ENCODE peak calls at places on chromosomes 4 and X, in five cellular contexts. One of them, this sample, is unnamed.

GRCh38 chr4:100986360-100986868 is 360.9 kb downstream of the PPP3CA start:
- DNase-seq in CD4-positive, alpha-beta T cell: no peak
- DNase-seq in cardiac muscle cell: no peak
- DNase-seq in ascending aorta: no peak
- DNase-seq in hepatocyte: peak; percentile 21
- DNase-seq in this sample: no peak

GRCh38 chrX:111585337-111585736 is 73.9 kb downstream of the SERTM2 start:
- DNase-seq in hepatocyte: no peak
- DNase-seq in ascending aorta: no peak
- DNase-seq in cardiac muscle cell: no peak
- DNase-seq in CD4-positive, alpha-beta T cell: no peak
- DNase-seq in this sample: no peak

GRCh38 chrX:10173331-10173900 is 16.6 kb downstream of the CLCN4 start:
- DNase-seq in CD4-positive, alpha-beta T cell: no peak
- DNase-seq in hepatocyte: peak; percentile 82
- DNase-seq in cardiac muscle cell: peak; percentile 93
- DNase-seq in ascending aorta: no peak
- DNase-seq in this sample: no peak

GRCh38 chrX:29024813-29025342 is 437.6 kb downstream of the IL1RAPL1 start:
- DNase-seq in CD4-positive, alpha-beta T cell: no peak
- DNase-seq in ascending aorta: no peak
- DNase-seq in cardiac muscle cell: peak; percentile 35
- DNase-seq in hepatocyte: no peak
- DNase-seq in this sample: no peak

GRCh38 chr4:121736735-121737351 is 28.1 kb downstream of the SMIM43 start:
- DNase-seq in cardiac muscle cell: peak; percentile 71
- DNase-seq in ascending aorta: no peak
- DNase-seq in hepatocyte: peak; percentile 74
- DNase-seq in CD4-positive, alpha-beta T cell: no peak
- DNase-seq in this sample: peak; percentile 38

GRCh38 chr4:1233641-1234277 is 15.2 kb downstream of the CTBP1 start:
- DNase-seq in CD4-positive, alpha-beta T cell: no peak
- DNase-seq in hepatocyte: peak; percentile 48
- DNase-seq in cardiac muscle cell: peak; percentile 58
- DNase-seq in ascending aorta: no peak
- DNase-seq in this sample: no peak

GRCh38 chr4:182748949-182749348 is 168.2 kb downstream of the DCTD start:
- DNase-seq in CD4-positive, alpha-beta T cell: no peak
- DNase-seq in ascending aorta: no peak
- DNase-seq in cardiac muscle cell: no peak
- DNase-seq in hepatocyte: no peak
- DNase-seq in this sample: no peak

GRCh38 chrX:64205441-64205734 is at the start of gene AMER1:
- DNase-seq in CD4-positive, alpha-beta T cell: no peak
- DNase-seq in hepatocyte: no peak
- DNase-seq in cardiac muscle cell: no peak
- DNase-seq in ascending aorta: no peak
- DNase-seq in this sample: no peak

GRCh38 chr4:76943790-76944189 is 5.8 kb upstream of the SEPTIN11 start:
- DNase-seq in hepatocyte: no peak
- DNase-seq in cardiac muscle cell: no peak
- DNase-seq in CD4-positive, alpha-beta T cell: no peak
- DNase-seq in ascending aorta: no peak
- DNase-seq in this sample: no peak

GRCh38 chrX:33336783-33337182 is 125.4 kb upstream of the DMD start:
- DNase-seq in cardiac muscle cell: peak; percentile 27
- DNase-seq in ascending aorta: no peak
- DNase-seq in hepatocyte: peak; percentile 58
- DNase-seq in CD4-positive, alpha-beta T cell: no peak
- DNase-seq in this sample: no peak

DNA sequence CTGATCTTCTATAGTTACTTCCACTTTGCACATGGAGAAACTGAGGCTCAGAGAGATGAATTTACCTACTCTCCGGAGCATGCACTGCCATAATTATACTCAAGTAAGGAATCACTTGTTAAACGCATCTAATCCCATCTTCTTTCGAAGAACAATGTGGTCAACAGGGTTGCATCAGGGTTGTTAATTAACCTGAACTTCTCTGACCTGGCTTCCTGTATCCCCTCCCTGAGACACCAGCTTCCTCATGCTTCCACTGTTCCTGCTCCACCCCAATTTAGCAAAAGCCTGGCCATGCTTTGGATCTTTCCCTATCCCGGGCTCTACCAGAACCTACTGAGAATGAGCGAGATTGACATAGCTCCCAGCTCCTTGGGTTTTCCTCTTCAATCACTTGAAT is 136.7 kb downstream of the SMIM20 start:
- DNase-seq in CD4-positive, alpha-beta T cell: no peak
- DNase-seq in cardiac muscle cell: no peak
- DNase-seq in ascending aorta: no peak
- DNase-seq in hepatocyte: no peak
- DNase-seq in this sample: no peak
- TF ChIP-seq CTCF in CD4-positive, alpha-beta T cell: no peak
- TF ChIP-seq CTCF in cardiac muscle cell: no peak
- TF ChIP-seq CTCF in ascending aorta: no peak
- TF ChIP-seq CTCF in hepatocyte: no peak
- TF ChIP-seq CTCF in this sample: no peak

DNA sequence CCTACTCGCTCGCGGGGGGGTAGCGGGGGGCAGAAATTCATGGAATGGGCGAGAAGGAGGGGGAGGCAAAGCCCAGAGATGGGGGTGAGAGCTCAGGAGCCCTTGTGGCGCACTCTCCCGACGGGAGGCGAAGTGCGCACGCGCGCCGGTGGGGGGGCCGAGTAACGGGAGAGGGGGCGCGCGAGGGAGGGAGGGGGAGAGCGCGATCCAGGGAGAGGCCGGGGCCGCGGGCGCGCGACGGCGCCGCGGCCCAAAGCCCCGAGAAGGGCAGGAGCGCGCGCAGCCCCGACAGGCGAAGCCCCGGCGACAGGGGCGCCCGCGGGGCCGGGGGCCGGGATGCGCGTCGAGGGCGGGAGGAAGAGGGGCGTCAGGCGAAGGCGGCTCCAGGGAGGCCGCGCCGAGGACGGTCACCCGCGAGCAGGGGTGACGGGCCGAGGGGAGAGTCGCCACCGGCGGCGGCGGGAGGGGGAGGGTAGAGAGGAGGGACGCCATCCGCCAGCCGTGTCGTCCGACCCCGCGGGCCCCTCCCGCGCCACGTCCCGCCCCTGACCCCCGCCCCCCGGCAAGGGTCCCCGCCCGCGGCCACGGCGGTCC is 417 bp downstream of the MECP2 start:
- DNase-seq in hepatocyte: peak; percentile 86
- DNase-seq in CD4-positive, alpha-beta T cell: peak; percentile 67
- DNase-seq in cardiac muscle cell: peak; percentile 72
- DNase-seq in ascending aorta: peak; percentile 26
- DNase-seq in this sample: peak; percentile 84
- TF ChIP-seq CTCF in hepatocyte: no peak
- TF ChIP-seq CTCF in CD4-positive, alpha-beta T cell: no peak
- TF ChIP-seq CTCF in cardiac muscle cell: no peak
- TF ChIP-seq CTCF in ascending aorta: no peak
- TF ChIP-seq CTCF in this sample: no peak

GRCh38 chr4:75046226-75046625 is 113.3 kb downstream of the PARM1 start:
- DNase-seq in CD4-positive, alpha-beta T cell: no peak
- DNase-seq in cardiac muscle cell: no peak
- DNase-seq in ascending aorta: no peak
- DNase-seq in hepatocyte: no peak
- DNase-seq in this sample: no peak

GRCh38 chr4:75051431-75051830 is 118.5 kb downstream of the PARM1 start:
- DNase-seq in CD4-positive, alpha-beta T cell: no peak
- DNase-seq in cardiac muscle cell: no peak
- DNase-seq in hepatocyte: no peak
- DNase-seq in ascending aorta: no peak
- DNase-seq in this sample: no peak

GRCh38 chr4:75042601-75043208 is 109.8 kb downstream of the PARM1 start:
- DNase-seq in CD4-positive, alpha-beta T cell: no peak
- DNase-seq in cardiac muscle cell: no peak
- DNase-seq in ascending aorta: no peak
- DNase-seq in hepatocyte: no peak
- DNase-seq in this sample: no peak

GRCh38 chr4:75046641-75047040 is 113.7 kb downstream of the PARM1 start:
- DNase-seq in CD4-positive, alpha-beta T cell: no peak
- DNase-seq in cardiac muscle cell: no peak
- DNase-seq in ascending aorta: no peak
- DNase-seq in hepatocyte: no peak
- DNase-seq in this sample: no peak

GRCh38 chr4:75048208-75048879 is 115.4 kb downstream of the PARM1 start:
- DNase-seq in ascending aorta: no peak
- DNase-seq in CD4-positive, alpha-beta T cell: no peak
- DNase-seq in cardiac muscle cell: no peak
- DNase-seq in hepatocyte: no peak
- DNase-seq in this sample: no peak
- TF ChIP-seq CTCF in ascending aorta: no peak
- TF ChIP-seq CTCF in CD4-positive, alpha-beta T cell: no peak
- TF ChIP-seq CTCF in cardiac muscle cell: no peak
- TF ChIP-seq CTCF in hepatocyte: peak; percentile 27
- TF ChIP-seq CTCF in this sample: no peak

DNA sequence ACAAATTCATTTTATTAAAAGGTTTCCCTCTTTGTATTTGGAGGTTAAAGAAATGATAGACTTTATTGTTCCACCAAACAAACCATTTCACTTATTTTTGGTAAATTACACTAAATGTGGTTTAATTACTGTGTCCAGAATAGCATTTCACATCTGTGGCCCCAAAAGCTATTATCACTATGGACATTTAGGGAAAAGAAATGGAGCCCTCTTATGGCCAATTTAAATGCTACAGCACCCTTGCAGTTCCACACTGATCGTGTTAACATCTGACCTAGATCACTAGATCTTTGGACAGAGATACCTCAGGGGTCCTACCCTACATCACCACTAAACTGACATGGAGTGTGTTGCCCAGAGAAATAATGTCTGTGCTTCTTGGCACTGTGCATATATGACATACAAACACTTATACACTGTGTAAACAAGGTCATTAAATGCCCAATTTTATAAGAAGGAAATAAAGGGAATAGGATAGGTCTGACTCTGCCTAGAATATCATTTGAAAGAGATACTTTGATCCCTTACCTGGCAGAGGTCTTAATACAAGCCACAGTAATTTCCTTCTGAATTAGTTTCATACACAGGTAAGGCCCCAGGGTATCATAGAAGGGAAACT is 163.9 kb downstream of the KDR start:
- DNase-seq in cardiac muscle cell: peak; percentile 57
- DNase-seq in hepatocyte: peak; percentile 44
- DNase-seq in CD4-positive, alpha-beta T cell: no peak
- DNase-seq in ascending aorta: no peak
- DNase-seq in this sample: peak; percentile 15
- TF ChIP-seq CTCF in cardiac muscle cell: peak; percentile 74
- TF ChIP-seq CTCF in hepatocyte: peak; percentile 65
- TF ChIP-seq CTCF in CD4-positive, alpha-beta T cell: peak; percentile 55
- TF ChIP-seq CTCF in ascending aorta: peak; percentile 51
- TF ChIP-seq CTCF in this sample: peak; percentile 24

DNA sequence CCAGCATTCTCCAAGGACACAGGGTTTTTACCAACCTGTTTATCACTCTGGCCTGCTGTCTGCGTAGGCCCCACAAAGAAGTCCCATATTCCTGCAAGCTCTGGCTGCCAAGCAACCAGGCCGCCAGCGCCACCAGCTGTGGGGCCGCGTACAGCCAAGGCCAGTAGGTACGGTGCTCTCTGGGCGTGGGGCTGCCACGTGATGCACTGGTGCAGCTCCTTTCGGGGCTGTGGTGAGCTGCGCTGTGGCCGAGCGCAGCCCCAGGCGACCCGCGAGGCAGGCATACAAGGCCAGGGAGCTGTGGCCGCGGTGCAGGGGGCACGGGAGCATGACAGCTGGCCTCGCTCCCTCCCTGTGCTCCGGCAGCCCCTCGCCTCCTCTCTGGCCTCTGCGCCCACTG is 22.2 kb downstream of the LUZP4 start:
- DNase-seq in hepatocyte: peak; percentile 77
- DNase-seq in cardiac muscle cell: peak; percentile 29
- DNase-seq in CD4-positive, alpha-beta T cell: no peak
- DNase-seq in ascending aorta: no peak
- DNase-seq in this sample: no peak
- TF ChIP-seq CTCF in hepatocyte: peak; percentile 17
- TF ChIP-seq CTCF in cardiac muscle cell: no peak
- TF ChIP-seq CTCF in CD4-positive, alpha-beta T cell: no peak
- TF ChIP-seq CTCF in ascending aorta: no peak
- TF ChIP-seq CTCF in this sample: no peak

GRCh38 chr4:79578613-79579012 is 170.6 kb upstream of the GK2 start:
- DNase-seq in CD4-positive, alpha-beta T cell: no peak
- DNase-seq in hepatocyte: no peak
- DNase-seq in ascending aorta: no peak
- DNase-seq in cardiac muscle cell: no peak
- DNase-seq in this sample: no peak

GRCh38 chr4:79574741-79575451 is 166.9 kb upstream of the GK2 start:
- DNase-seq in hepatocyte: no peak
- DNase-seq in cardiac muscle cell: no peak
- DNase-seq in CD4-positive, alpha-beta T cell: no peak
- DNase-seq in ascending aorta: no peak
- DNase-seq in this sample: no peak

GRCh38 chr4:79575709-79576479 is 167.9 kb upstream of the GK2 start:
- DNase-seq in hepatocyte: no peak
- DNase-seq in ascending aorta: no peak
- DNase-seq in CD4-positive, alpha-beta T cell: no peak
- DNase-seq in cardiac muscle cell: no peak
- DNase-seq in this sample: no peak

DNA sequence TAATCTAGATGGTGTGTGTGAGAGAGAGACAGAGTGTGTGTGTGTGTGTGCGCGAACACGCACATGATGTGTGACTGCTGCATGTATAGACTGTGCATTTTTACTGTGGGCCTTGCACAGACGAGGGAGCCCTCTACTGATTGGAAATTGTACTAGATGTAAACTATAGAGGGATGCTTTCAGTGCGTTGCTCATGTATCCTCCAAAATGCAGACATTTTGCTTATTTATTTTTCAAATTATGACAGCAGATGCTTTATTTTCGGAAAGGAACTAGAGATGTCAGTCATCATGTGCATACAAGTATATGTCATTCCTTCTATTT is 168.4 kb upstream of the GK2 start:
- DNase-seq in CD4-positive, alpha-beta T cell: no peak
- DNase-seq in cardiac muscle cell: peak; percentile 68
- DNase-seq in ascending aorta: no peak
- DNase-seq in hepatocyte: peak; percentile 62
- DNase-seq in this sample: peak; percentile 14
- TF ChIP-seq CTCF in CD4-positive, alpha-beta T cell: peak; percentile 14
- TF ChIP-seq CTCF in cardiac muscle cell: peak; percentile 65
- TF ChIP-seq CTCF in ascending aorta: peak; percentile 39
- TF ChIP-seq CTCF in hepatocyte: peak; percentile 60
- TF ChIP-seq CTCF in this sample: no peak

This sample was measured in GM13976.